ENCODE peak calls at places on chromosomes 4 and X, in ten cellular contexts. One of them, this sample, is unnamed.

GRCh38 chrX:72714471-72714916 is 388 bp upstream of the PHKA1 start:
- DNase-seq in suprapubic skin: peak; percentile 66
- DNase-seq in prostate gland: peak; percentile 46
- DNase-seq in spleen: peak; percentile 75
- DNase-seq in GM23338: peak; percentile 64
- DNase-seq in GM12891: no peak
- DNase-seq in H1: peak; percentile 9
- DNase-seq in endothelial cell of umbilical vein: peak; percentile 68
- DNase-seq in HCT116: peak; percentile 7
- DNase-seq in stomach: peak; percentile 68
- DNase-seq in this sample: peak; percentile 63

GRCh38 chrX:145853181-145853580 is 35.6 kb downstream of the SLITRK2 start:
- DNase-seq in H1: no peak
- DNase-seq in GM12891: no peak
- DNase-seq in GM23338: no peak
- DNase-seq in stomach: no peak
- DNase-seq in spleen: no peak
- DNase-seq in endothelial cell of umbilical vein: no peak
- DNase-seq in HCT116: no peak
- DNase-seq in prostate gland: no peak
- DNase-seq in suprapubic skin: no peak
- DNase-seq in this sample: no peak

GRCh38 chr4:186260504-186261448 is 5.2 kb upstream of the F11 start:
- DNase-seq in H1: no peak
- DNase-seq in GM23338: no peak
- DNase-seq in HCT116: no peak
- DNase-seq in prostate gland: no peak
- DNase-seq in suprapubic skin: no peak
- DNase-seq in spleen: no peak
- DNase-seq in GM12891: no peak
- DNase-seq in stomach: no peak
- DNase-seq in endothelial cell of umbilical vein: no peak
- DNase-seq in this sample: no peak

GRCh38 chrX:136849395-136849794 is 31.1 kb downstream of the RBMX start:
- DNase-seq in prostate gland: no peak
- DNase-seq in GM12891: no peak
- DNase-seq in endothelial cell of umbilical vein: no peak
- DNase-seq in stomach: no peak
- DNase-seq in spleen: no peak
- DNase-seq in GM23338: no peak
- DNase-seq in suprapubic skin: no peak
- DNase-seq in HCT116: no peak
- DNase-seq in H1: no peak
- DNase-seq in this sample: no peak

GRCh38 chr4:138062929-138063328 is 179.2 kb downstream of the SLC7A11 start:
- DNase-seq in endothelial cell of umbilical vein: peak; percentile 65
- DNase-seq in suprapubic skin: no peak
- DNase-seq in GM23338: peak; percentile 60
- DNase-seq in spleen: no peak
- DNase-seq in H1: no peak
- DNase-seq in stomach: no peak
- DNase-seq in prostate gland: no peak
- DNase-seq in GM12891: no peak
- DNase-seq in HCT116: no peak
- DNase-seq in this sample: no peak

GRCh38 chr4:164357957-164358356 is 396.0 kb upstream of the SMIM31 start:
- DNase-seq in prostate gland: no peak
- DNase-seq in stomach: no peak
- DNase-seq in HCT116: no peak
- DNase-seq in spleen: no peak
- DNase-seq in H1: no peak
- DNase-seq in suprapubic skin: no peak
- DNase-seq in endothelial cell of umbilical vein: no peak
- DNase-seq in GM23338: no peak
- DNase-seq in GM12891: no peak
- DNase-seq in this sample: no peak

GRCh38 chr4:184114431-184114830 is 103.2 kb downstream of the ENPP6 start:
- DNase-seq in spleen: no peak
- DNase-seq in GM12891: no peak
- DNase-seq in stomach: no peak
- DNase-seq in suprapubic skin: peak; percentile 13
- DNase-seq in GM23338: peak; percentile 51
- DNase-seq in HCT116: no peak
- DNase-seq in endothelial cell of umbilical vein: no peak
- DNase-seq in prostate gland: no peak
- DNase-seq in H1: no peak
- DNase-seq in this sample: no peak

GRCh38 chr4:53010320-53010719 is 148.2 kb downstream of the RASL11B start:
- DNase-seq in stomach: no peak
- DNase-seq in prostate gland: peak; percentile 64
- DNase-seq in endothelial cell of umbilical vein: no peak
- DNase-seq in suprapubic skin: no peak
- DNase-seq in GM23338: no peak
- DNase-seq in spleen: no peak
- DNase-seq in H1: no peak
- DNase-seq in HCT116: no peak
- DNase-seq in GM12891: no peak
- DNase-seq in this sample: no peak

GRCh38 chr4:66688674-66689073 is 856.6 kb downstream of the CENPC start:
- DNase-seq in HCT116: no peak
- DNase-seq in prostate gland: no peak
- DNase-seq in endothelial cell of umbilical vein: peak; percentile 29
- DNase-seq in H1: no peak
- DNase-seq in GM23338: peak; percentile 6
- DNase-seq in spleen: no peak
- DNase-seq in stomach: no peak
- DNase-seq in suprapubic skin: no peak
- DNase-seq in GM12891: no peak
- DNase-seq in this sample: no peak

GRCh38 chrX:150229030-150229429 is 134.1 kb upstream of the MAMLD1 start:
- DNase-seq in GM12891: no peak
- DNase-seq in spleen: no peak
- DNase-seq in suprapubic skin: no peak
- DNase-seq in stomach: no peak
- DNase-seq in GM23338: no peak
- DNase-seq in endothelial cell of umbilical vein: no peak
- DNase-seq in HCT116: no peak
- DNase-seq in prostate gland: no peak
- DNase-seq in H1: no peak
- DNase-seq in this sample: no peak

GRCh38 chr4:94307231-94307840 is 35.3 kb downstream of the HPGDS start:
- DNase-seq in GM12891: no peak
- DNase-seq in suprapubic skin: no peak
- DNase-seq in HCT116: no peak
- DNase-seq in prostate gland: no peak
- DNase-seq in stomach: no peak
- DNase-seq in H1: no peak
- DNase-seq in GM23338: no peak
- DNase-seq in spleen: no peak
- DNase-seq in endothelial cell of umbilical vein: no peak
- DNase-seq in this sample: no peak

DNA sequence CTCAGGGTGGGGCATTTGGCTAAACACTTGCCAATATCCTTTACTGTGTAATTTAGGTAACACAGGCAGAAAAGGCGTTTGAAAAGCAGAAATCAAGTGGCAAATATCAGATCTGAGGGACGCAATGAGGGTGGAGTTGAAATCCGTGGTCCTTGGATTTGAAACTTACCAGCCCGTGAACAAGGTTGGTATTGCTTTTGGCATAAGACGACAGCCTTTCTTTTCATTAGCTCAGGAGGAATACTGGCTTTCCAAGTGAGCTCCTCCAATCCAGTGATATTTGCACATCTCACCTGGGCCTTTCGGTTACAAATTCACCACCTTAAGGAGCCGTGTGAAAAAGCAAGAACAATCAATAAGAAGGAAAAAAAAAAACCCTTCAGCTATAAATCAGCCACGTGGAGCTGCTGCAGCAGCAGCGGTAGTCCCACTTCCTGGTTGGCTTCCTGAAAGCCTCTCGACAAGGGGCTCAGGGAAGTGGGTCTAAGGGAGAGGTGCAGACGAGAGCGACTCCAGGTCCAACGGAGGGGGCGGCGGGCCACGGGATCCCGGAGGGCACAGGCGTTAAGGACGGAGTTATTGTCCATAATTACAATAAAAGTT is 717 bp upstream of the GALNT7 start:
- DNase-seq in GM12891: peak; percentile 12
- DNase-seq in suprapubic skin: peak; percentile 68
- DNase-seq in stomach: peak; percentile 48
- DNase-seq in H1: no peak
- DNase-seq in prostate gland: peak; percentile 26
- DNase-seq in spleen: peak; percentile 86
- DNase-seq in HCT116: peak; percentile 52
- DNase-seq in endothelial cell of umbilical vein: peak; percentile 54
- DNase-seq in GM23338: peak; percentile 73
- DNase-seq in this sample: peak; percentile 64
- TF ChIP-seq POLR2AphosphoS5 in GM12891: no peak
- TF ChIP-seq POLR2AphosphoS5 in suprapubic skin: no peak
- TF ChIP-seq POLR2AphosphoS5 in stomach: no peak
- TF ChIP-seq POLR2AphosphoS5 in H1: no peak
- TF ChIP-seq POLR2AphosphoS5 in prostate gland: no peak
- TF ChIP-seq POLR2AphosphoS5 in spleen: no peak
- TF ChIP-seq POLR2AphosphoS5 in HCT116: no peak
- TF ChIP-seq POLR2AphosphoS5 in endothelial cell of umbilical vein: no peak
- TF ChIP-seq POLR2AphosphoS5 in GM23338: no peak
- TF ChIP-seq POLR2AphosphoS5 in this sample: no peak

GRCh38 chrX:120549483-120550452 is 11.0 kb downstream of the CUL4B start:
- DNase-seq in prostate gland: no peak
- DNase-seq in HCT116: peak; percentile 83
- DNase-seq in GM12891: no peak
- DNase-seq in spleen: no peak
- DNase-seq in H1: no peak
- DNase-seq in stomach: no peak
- DNase-seq in suprapubic skin: no peak
- DNase-seq in GM23338: no peak
- DNase-seq in endothelial cell of umbilical vein: peak; percentile 82
- DNase-seq in this sample: no peak
- TF ChIP-seq POLR2AphosphoS5 in prostate gland: no peak
- TF ChIP-seq POLR2AphosphoS5 in HCT116: peak; percentile 19
- TF ChIP-seq POLR2AphosphoS5 in GM12891: no peak
- TF ChIP-seq POLR2AphosphoS5 in spleen: no peak
- TF ChIP-seq POLR2AphosphoS5 in H1: no peak
- TF ChIP-seq POLR2AphosphoS5 in stomach: no peak
- TF ChIP-seq POLR2AphosphoS5 in suprapubic skin: no peak
- TF ChIP-seq POLR2AphosphoS5 in GM23338: no peak
- TF ChIP-seq POLR2AphosphoS5 in endothelial cell of umbilical vein: peak; percentile 28
- TF ChIP-seq POLR2AphosphoS5 in this sample: no peak

GRCh38 chr4:147735413-147736301 is 3.8 kb downstream of the ARHGAP10 start:
- DNase-seq in H1: no peak
- DNase-seq in endothelial cell of umbilical vein: peak; percentile 12
- DNase-seq in HCT116: no peak
- DNase-seq in prostate gland: no peak
- DNase-seq in suprapubic skin: no peak
- DNase-seq in GM12891: no peak
- DNase-seq in GM23338: no peak
- DNase-seq in stomach: no peak
- DNase-seq in spleen: no peak
- DNase-seq in this sample: no peak

GRCh38 chr4:147733614-147734344 is 1.9 kb downstream of the ARHGAP10 start:
- DNase-seq in stomach: no peak
- DNase-seq in GM23338: no peak
- DNase-seq in endothelial cell of umbilical vein: peak; percentile 14
- DNase-seq in GM12891: no peak
- DNase-seq in spleen: no peak
- DNase-seq in H1: no peak
- DNase-seq in suprapubic skin: no peak
- DNase-seq in prostate gland: no peak
- DNase-seq in HCT116: no peak
- DNase-seq in this sample: no peak

GRCh38 chr4:147734496-147734895 is 2.6 kb downstream of the ARHGAP10 start:
- DNase-seq in GM23338: no peak
- DNase-seq in GM12891: no peak
- DNase-seq in suprapubic skin: no peak
- DNase-seq in prostate gland: no peak
- DNase-seq in H1: no peak
- DNase-seq in HCT116: no peak
- DNase-seq in endothelial cell of umbilical vein: no peak
- DNase-seq in stomach: no peak
- DNase-seq in spleen: no peak
- DNase-seq in this sample: no peak

GRCh38 chr4:147737623-147738022 is 5.7 kb downstream of the ARHGAP10 start:
- DNase-seq in spleen: no peak
- DNase-seq in GM12891: no peak
- DNase-seq in GM23338: peak; percentile 84
- DNase-seq in endothelial cell of umbilical vein: no peak
- DNase-seq in stomach: no peak
- DNase-seq in HCT116: no peak
- DNase-seq in suprapubic skin: no peak
- DNase-seq in prostate gland: no peak
- DNase-seq in H1: no peak
- DNase-seq in this sample: no peak

DNA sequence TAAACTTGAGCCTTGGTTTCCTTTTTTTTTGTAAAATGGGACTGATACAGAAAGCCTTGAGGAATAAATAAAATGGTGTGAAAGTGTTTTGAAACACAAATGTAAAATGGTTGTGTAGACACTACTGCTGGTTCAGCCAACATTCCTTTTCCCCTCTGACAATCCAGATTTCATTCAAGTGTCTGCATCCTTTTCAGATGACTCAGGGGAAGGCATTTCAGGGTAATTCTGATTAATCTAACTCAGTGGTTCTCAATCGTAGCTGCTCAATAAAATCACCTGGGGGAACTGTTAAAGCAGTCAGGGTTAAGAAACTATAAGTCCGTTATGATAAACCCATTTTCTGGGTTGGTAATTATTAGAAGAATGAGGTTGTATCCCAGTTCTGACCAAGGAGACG is 4.6 kb downstream of the ARHGAP10 start:
- DNase-seq in endothelial cell of umbilical vein: peak; percentile 59
- DNase-seq in stomach: no peak
- DNase-seq in spleen: no peak
- DNase-seq in suprapubic skin: no peak
- DNase-seq in HCT116: no peak
- DNase-seq in GM12891: no peak
- DNase-seq in H1: no peak
- DNase-seq in GM23338: peak; percentile 70
- DNase-seq in prostate gland: no peak
- DNase-seq in this sample: no peak
- TF ChIP-seq POLR2AphosphoS5 in endothelial cell of umbilical vein: no peak
- TF ChIP-seq POLR2AphosphoS5 in stomach: no peak
- TF ChIP-seq POLR2AphosphoS5 in spleen: no peak
- TF ChIP-seq POLR2AphosphoS5 in suprapubic skin: no peak
- TF ChIP-seq POLR2AphosphoS5 in HCT116: no peak
- TF ChIP-seq POLR2AphosphoS5 in GM12891: no peak
- TF ChIP-seq POLR2AphosphoS5 in H1: no peak
- TF ChIP-seq POLR2AphosphoS5 in GM23338: no peak
- TF ChIP-seq POLR2AphosphoS5 in prostate gland: no peak
- TF ChIP-seq POLR2AphosphoS5 in this sample: no peak

DNA sequence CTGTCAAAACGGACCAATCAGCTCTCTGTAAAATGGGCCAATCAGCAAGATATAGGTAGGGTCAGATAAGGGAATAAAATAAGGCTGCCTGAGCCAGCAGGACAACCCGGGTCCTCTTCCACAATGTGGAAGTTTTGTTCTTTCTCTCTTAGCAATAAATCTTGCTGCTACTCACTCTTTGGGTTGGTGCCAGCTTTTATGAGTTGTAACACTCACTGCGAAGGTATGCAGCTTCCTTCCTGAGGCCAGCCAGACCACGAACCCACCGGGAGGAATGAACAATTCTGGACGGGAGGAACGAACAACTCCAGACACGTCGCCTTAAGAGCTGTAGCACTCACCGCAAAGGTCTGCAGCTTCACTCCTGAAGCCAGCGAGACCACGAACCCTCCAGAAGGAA is 287.8 kb downstream of the RAPGEF2 start:
- DNase-seq in endothelial cell of umbilical vein: peak; percentile 94
- DNase-seq in prostate gland: peak; percentile 16
- DNase-seq in HCT116: peak; percentile 63
- DNase-seq in H1: no peak
- DNase-seq in spleen: no peak
- DNase-seq in stomach: no peak
- DNase-seq in GM23338: no peak
- DNase-seq in GM12891: no peak
- DNase-seq in suprapubic skin: no peak
- DNase-seq in this sample: no peak
- TF ChIP-seq POLR2AphosphoS5 in endothelial cell of umbilical vein: peak; percentile 90
- TF ChIP-seq POLR2AphosphoS5 in prostate gland: no peak
- TF ChIP-seq POLR2AphosphoS5 in HCT116: no peak
- TF ChIP-seq POLR2AphosphoS5 in H1: no peak
- TF ChIP-seq POLR2AphosphoS5 in spleen: no peak
- TF ChIP-seq POLR2AphosphoS5 in stomach: no peak
- TF ChIP-seq POLR2AphosphoS5 in GM23338: no peak
- TF ChIP-seq POLR2AphosphoS5 in GM12891: no peak
- TF ChIP-seq POLR2AphosphoS5 in suprapubic skin: no peak
- TF ChIP-seq POLR2AphosphoS5 in this sample: no peak